ENCODE peak calls at places on chromosome 9, in four cellular contexts. One of them, this sample, is unnamed. For H3K4me1, the result is how much of the 10 kb centered on the place peaks cover.

GRCh38 chr9:6133346-6134063 is 82.1 kb upstream of the IL33 start:
- DNase-seq in tibial nerve: no peak
- DNase-seq in psoas muscle: no peak
- DNase-seq in upper lobe of right lung: no peak
- DNase-seq in this sample: no peak

GRCh38 chr9:76810377-76810957 is 46.2 kb downstream of the PCA3 start:
- DNase-seq in psoas muscle: no peak
- DNase-seq in tibial nerve: peak
- DNase-seq in upper lobe of right lung: no peak
- DNase-seq in this sample: peak

GRCh38 chr9:128470560-128470959 is 14.8 kb downstream of the ODF2 start:
- DNase-seq in psoas muscle: peak
- DNase-seq in tibial nerve: peak
- DNase-seq in upper lobe of right lung: no peak
- DNase-seq in this sample: no peak

GRCh38 chr9:4111233-4112000 is 188.5 kb downstream of the GLIS3 start:
- DNase-seq in psoas muscle: no peak
- DNase-seq in upper lobe of right lung: no peak
- DNase-seq in tibial nerve: no peak
- DNase-seq in this sample: no peak

GRCh38 chr9:101485873-101486692 is 47.6 kb upstream of the RNF20 start:
- DNase-seq in psoas muscle: peak
- DNase-seq in upper lobe of right lung: peak
- DNase-seq in tibial nerve: no peak
- DNase-seq in this sample: peak

GRCh38 chr9:99430301-99430700 is 208.2 kb downstream of the SEC61B start:
- DNase-seq in psoas muscle: no peak
- DNase-seq in upper lobe of right lung: no peak
- DNase-seq in tibial nerve: no peak
- DNase-seq in this sample: peak

GRCh38 chr9:88018101-88018500 is 43.8 kb upstream of the CDK20 start:
- DNase-seq in upper lobe of right lung: no peak
- DNase-seq in tibial nerve: no peak
- DNase-seq in psoas muscle: no peak
- DNase-seq in this sample: no peak

GRCh38 chr9:127519301-127520166 is 68.2 kb downstream of the LRSAM1 start:
- DNase-seq in upper lobe of right lung: peak
- DNase-seq in psoas muscle: no peak
- DNase-seq in tibial nerve: no peak
- DNase-seq in this sample: no peak

GRCh38 chr9:125387861-125388524 is 126.4 kb downstream of the GAPVD1 start:
- DNase-seq in upper lobe of right lung: no peak
- DNase-seq in tibial nerve: no peak
- DNase-seq in psoas muscle: no peak
- DNase-seq in this sample: no peak

GRCh38 chr9:127873886-127874285 is 3.6 kb downstream of the AK1 start:
- DNase-seq in upper lobe of right lung: peak
- DNase-seq in psoas muscle: peak
- DNase-seq in tibial nerve: peak
- DNase-seq in this sample: peak

GRCh38 chr9:94928696-94929372 is 202.3 kb downstream of the AOPEP start:
- DNase-seq in psoas muscle: no peak
- DNase-seq in upper lobe of right lung: no peak
- DNase-seq in tibial nerve: no peak
- DNase-seq in this sample: no peak

GRCh38 chr9:115691097-115691496 is 462.5 kb upstream of the PAPPA start:
- DNase-seq in tibial nerve: no peak
- DNase-seq in upper lobe of right lung: no peak
- DNase-seq in psoas muscle: no peak
- DNase-seq in this sample: no peak

GRCh38 chr9:136403538-136403914 is 3.6 kb upstream of the SNAPC4 start:
- DNase-seq in tibial nerve: no peak
- DNase-seq in upper lobe of right lung: no peak
- DNase-seq in psoas muscle: no peak
- DNase-seq in this sample: no peak

GRCh38 chr9:33815781-33816180 is 1.2 kb upstream of the UBE2R2 start:
- DNase-seq in psoas muscle: no peak
- DNase-seq in upper lobe of right lung: no peak
- DNase-seq in tibial nerve: no peak
- DNase-seq in this sample: no peak

GRCh38 chr9:113428062-113428600 is 17.6 kb downstream of the C9orf43 start:
- DNase-seq in psoas muscle: no peak
- DNase-seq in upper lobe of right lung: no peak
- DNase-seq in tibial nerve: no peak
- DNase-seq in this sample: no peak

GRCh38 chr9:3271581-3271980 is 254.2 kb downstream of the RFX3 start:
- DNase-seq in upper lobe of right lung: no peak
- DNase-seq in psoas muscle: no peak
- DNase-seq in tibial nerve: no peak
- DNase-seq in this sample: no peak

GRCh38 chr9:82031538-82032280 is 43.1 kb downstream of the SPATA31D1 start:
- DNase-seq in upper lobe of right lung: no peak
- DNase-seq in tibial nerve: peak
- DNase-seq in psoas muscle: peak
- DNase-seq in this sample: peak

DNA sequence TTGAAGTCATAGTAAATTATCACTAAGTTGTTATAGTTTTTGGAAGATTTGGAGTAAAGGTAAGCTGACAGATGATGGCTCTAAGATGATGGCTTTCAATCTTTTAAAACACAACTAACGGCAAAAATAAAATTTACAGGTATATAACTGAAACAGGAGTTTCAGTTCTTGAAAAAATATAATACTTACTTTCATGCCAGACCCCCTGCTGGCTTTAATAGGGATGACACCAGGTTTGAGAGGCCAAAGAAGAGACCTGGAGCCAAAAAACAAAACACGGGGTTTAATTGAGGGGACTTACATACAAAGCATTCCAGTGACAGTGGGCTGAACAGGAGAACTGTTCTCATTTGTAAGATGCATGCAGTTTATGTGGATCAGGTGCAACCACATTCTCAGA is 301.7 kb upstream of the PCSK5 start:
- DNase-seq in tibial nerve: no peak
- DNase-seq in upper lobe of right lung: no peak
- DNase-seq in psoas muscle: no peak
- DNase-seq in this sample: no peak
- TF ChIP-seq CTCF in tibial nerve: no peak
- TF ChIP-seq CTCF in upper lobe of right lung: peak
- TF ChIP-seq CTCF in psoas muscle: no peak
- TF ChIP-seq CTCF in this sample: no peak

DNA sequence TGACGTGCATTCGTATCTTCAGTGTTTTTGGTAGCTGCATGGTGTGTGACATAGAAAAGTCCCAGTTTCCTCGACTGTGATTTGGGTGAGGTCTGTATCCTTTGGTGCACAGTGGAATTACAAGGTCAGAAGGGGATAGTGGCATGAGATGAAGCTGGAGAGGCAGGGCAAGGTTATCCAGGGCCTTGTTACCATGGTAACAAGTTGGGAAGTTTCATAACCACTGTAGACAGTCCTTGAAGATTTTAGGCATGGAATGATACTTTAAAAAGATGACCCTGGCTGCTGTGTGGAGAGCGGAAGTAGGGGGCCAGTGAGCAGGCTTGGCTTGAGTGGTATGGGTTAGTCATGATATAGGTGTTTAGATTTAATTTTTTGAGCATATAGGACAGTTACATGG is 11.9 kb downstream of the EHMT1 start:
- DNase-seq in tibial nerve: no peak
- DNase-seq in psoas muscle: no peak
- DNase-seq in upper lobe of right lung: no peak
- DNase-seq in this sample: no peak
- H3K4me1 ChIP-seq in tibial nerve: under half
- H3K4me1 ChIP-seq in psoas muscle: under half
- H3K4me1 ChIP-seq in upper lobe of right lung: under half
- H3K4me1 ChIP-seq in this sample: under half

GRCh38 chr9:109538346-109538745 is 40.2 kb upstream of the PTPN3 start:
- DNase-seq in tibial nerve: no peak
- DNase-seq in upper lobe of right lung: no peak
- DNase-seq in psoas muscle: no peak
- DNase-seq in this sample: no peak

GRCh38 chr9:109535365-109535764 is 37.3 kb upstream of the PTPN3 start:
- DNase-seq in psoas muscle: no peak
- DNase-seq in upper lobe of right lung: no peak
- DNase-seq in tibial nerve: no peak
- DNase-seq in this sample: no peak

GRCh38 chr9:109537288-109537687 is 39.2 kb upstream of the PTPN3 start:
- DNase-seq in upper lobe of right lung: no peak
- DNase-seq in psoas muscle: no peak
- DNase-seq in tibial nerve: no peak
- DNase-seq in this sample: no peak

GRCh38 chr9:109534151-109534550 is 36.0 kb upstream of the PTPN3 start:
- DNase-seq in upper lobe of right lung: no peak
- DNase-seq in psoas muscle: no peak
- DNase-seq in tibial nerve: no peak
- DNase-seq in this sample: no peak

GRCh38 chr9:109536859-109537258 is 38.8 kb upstream of the PTPN3 start:
- DNase-seq in upper lobe of right lung: no peak
- DNase-seq in tibial nerve: no peak
- DNase-seq in psoas muscle: no peak
- DNase-seq in this sample: peak
- H3K27ac ChIP-seq in upper lobe of right lung: no peak
- H3K27ac ChIP-seq in tibial nerve: no peak
- H3K27ac ChIP-seq in psoas muscle: no peak
- H3K27ac ChIP-seq in this sample: no peak

GRCh38 chr9:78115073-78115472 is 83.5 kb upstream of the GNAQ start:
- DNase-seq in tibial nerve: no peak
- DNase-seq in upper lobe of right lung: no peak
- DNase-seq in psoas muscle: no peak
- DNase-seq in this sample: no peak
- TF ChIP-seq CTCF in tibial nerve: no peak
- TF ChIP-seq CTCF in upper lobe of right lung: peak
- TF ChIP-seq CTCF in psoas muscle: peak
- TF ChIP-seq CTCF in this sample: no peak

GRCh38 chr9:36031774-36032565 is 4.7 kb upstream of the RECK start:
- DNase-seq in psoas muscle: no peak
- DNase-seq in tibial nerve: no peak
- DNase-seq in upper lobe of right lung: no peak
- DNase-seq in this sample: no peak

GRCh38 chr9:36034911-36035490 is 1.7 kb upstream of the RECK start:
- DNase-seq in tibial nerve: no peak
- DNase-seq in upper lobe of right lung: no peak
- DNase-seq in psoas muscle: no peak
- DNase-seq in this sample: no peak

GRCh38 chr9:36033788-36034187 is 2.9 kb upstream of the RECK start:
- DNase-seq in upper lobe of right lung: no peak
- DNase-seq in tibial nerve: no peak
- DNase-seq in psoas muscle: no peak
- DNase-seq in this sample: no peak

GRCh38 chr9:36036253-36036779 is 397 bp upstream of the RECK start:
- DNase-seq in upper lobe of right lung: no peak
- DNase-seq in psoas muscle: no peak
- DNase-seq in tibial nerve: no peak
- DNase-seq in this sample: no peak

DNA sequence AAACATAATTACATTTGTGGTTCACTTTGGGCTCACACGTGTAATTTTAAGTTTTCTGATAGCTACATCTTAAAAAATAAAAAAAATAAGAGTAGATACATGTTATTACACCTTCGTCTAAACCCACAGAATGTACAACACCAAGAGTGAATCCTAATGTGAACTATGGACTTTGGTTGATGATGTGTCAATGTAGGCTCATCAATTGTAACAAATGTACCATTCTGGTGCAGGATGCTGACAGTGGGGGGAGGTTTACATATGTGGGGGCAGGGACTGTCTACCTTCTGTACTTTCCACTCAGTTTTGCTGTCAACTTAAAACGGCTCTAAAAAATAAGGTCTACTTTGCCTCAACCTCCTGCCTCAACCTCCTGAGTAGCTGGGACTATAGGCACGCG is 2.5 kb upstream of the RECK start:
- DNase-seq in tibial nerve: no peak
- DNase-seq in upper lobe of right lung: no peak
- DNase-seq in psoas muscle: no peak
- DNase-seq in this sample: no peak
- H3K4me1 ChIP-seq in tibial nerve: under half
- H3K4me1 ChIP-seq in upper lobe of right lung: under half
- H3K4me1 ChIP-seq in psoas muscle: under half
- H3K4me1 ChIP-seq in this sample: under half

DNA sequence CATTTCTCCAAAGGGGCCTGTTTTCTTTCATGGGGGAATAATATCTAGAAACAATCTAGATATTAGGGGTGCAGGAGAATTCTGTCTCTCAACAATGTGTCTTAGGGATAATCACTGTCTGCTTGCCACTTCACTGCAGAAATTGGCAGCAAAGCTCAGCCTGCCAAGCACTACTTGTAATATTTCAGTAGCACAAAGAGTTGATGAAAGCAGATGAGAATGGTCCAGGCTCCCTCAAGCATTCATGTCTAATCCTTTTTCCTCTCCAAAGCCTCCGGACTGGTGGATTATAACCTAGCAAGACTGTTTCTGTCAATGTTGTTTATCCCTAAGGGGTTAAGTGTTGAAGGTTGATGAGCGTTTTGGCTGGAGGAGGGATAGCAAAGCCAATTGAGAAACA is 13.3 kb upstream of the MPDZ start:
- DNase-seq in tibial nerve: no peak
- DNase-seq in psoas muscle: no peak
- DNase-seq in upper lobe of right lung: no peak
- DNase-seq in this sample: no peak
- H3K27ac ChIP-seq in tibial nerve: no peak
- H3K27ac ChIP-seq in psoas muscle: no peak
- H3K27ac ChIP-seq in upper lobe of right lung: no peak
- H3K27ac ChIP-seq in this sample: no peak

GRCh38 chr9:133935328-133936040 is 56.6 kb downstream of the VAV2 start:
- DNase-seq in tibial nerve: peak
- DNase-seq in psoas muscle: peak
- DNase-seq in upper lobe of right lung: no peak
- DNase-seq in this sample: peak
- TF ChIP-seq CTCF in tibial nerve: no peak
- TF ChIP-seq CTCF in psoas muscle: no peak
- TF ChIP-seq CTCF in upper lobe of right lung: no peak
- TF ChIP-seq CTCF in this sample: peak

GRCh38 chr9:131347376-131348020 is 46.4 kb upstream of the PRRC2B start:
- DNase-seq in tibial nerve: no peak
- DNase-seq in upper lobe of right lung: peak
- DNase-seq in psoas muscle: no peak
- DNase-seq in this sample: no peak

GRCh38 chr9:131348631-131349521 is 45.0 kb upstream of the PRRC2B start:
- DNase-seq in upper lobe of right lung: peak
- DNase-seq in tibial nerve: no peak
- DNase-seq in psoas muscle: no peak
- DNase-seq in this sample: no peak

GRCh38 chr9:131349522-131349880 is 44.4 kb upstream of the PRRC2B start:
- DNase-seq in psoas muscle: no peak
- DNase-seq in upper lobe of right lung: no peak
- DNase-seq in tibial nerve: no peak
- DNase-seq in this sample: no peak

GRCh38 chr9:131349881-131350563 is 43.9 kb upstream of the PRRC2B start:
- DNase-seq in tibial nerve: peak
- DNase-seq in upper lobe of right lung: peak
- DNase-seq in psoas muscle: peak
- DNase-seq in this sample: peak

GRCh38 chr9:131346559-131346958 is 47.3 kb upstream of the PRRC2B start:
- DNase-seq in psoas muscle: no peak
- DNase-seq in upper lobe of right lung: no peak
- DNase-seq in tibial nerve: no peak
- DNase-seq in this sample: no peak
- H3K4me1 ChIP-seq in psoas muscle: under half
- H3K4me1 ChIP-seq in upper lobe of right lung: under half
- H3K4me1 ChIP-seq in tibial nerve: under half
- H3K4me1 ChIP-seq in this sample: under half